ENCODE peak calls at places on chromosomes 4 and X, in four cellular contexts. E is breast epithelium, T is prostate gland, B is heart left ventricle. P is an unnamed sample.

GRCh38 chrX:41922125-41922521 is 1.2 kb downstream of the CASK start:
- DNase-seq in E (no peak), T (peak; percentile 3), B (no peak), P (no peak)

GRCh38 chr4:113845138-113845537 is 83.6 kb upstream of the CAMK2D start:
- DNase-seq in T (no peak), E (no peak), B (no peak), P (no peak)

GRCh38 chr4:54941994-54942552 is 183.3 kb downstream of the KDR start:
- DNase-seq in T (no peak), B (peak; percentile 51), E (no peak), P (no peak)

GRCh38 chrX:10634681-10635161 is 14.3 kb upstream of the MID1 start:
- DNase-seq in E (no peak), T (no peak), B (no peak), P (no peak)

GRCh38 chrX:23737413-23737812 is 5.7 kb downstream of the ACOT9 start:
- DNase-seq in T (no peak), B (no peak), E (no peak), P (no peak)

GRCh38 chrX:103488332-103488731 is 31.0 kb downstream of the RAB40A start:
- DNase-seq in E (no peak), B (no peak), T (no peak), P (no peak)

GRCh38 chrX:2345562-2345961 is 155.2 kb downstream of the DHRSX start:
- DNase-seq in T (no peak), B (no peak), E (no peak), P (no peak)

GRCh38 chrX:12946838-12947544 is 27.9 kb upstream of the TMSB4X start:
- DNase-seq in B (peak; percentile 60), T (peak; percentile 42), E (peak; percentile 53), P (peak; percentile 97)

GRCh38 chr4:42555828-42556227 is 101.1 kb downstream of the ATP8A1 start:
- DNase-seq in E (no peak), B (no peak), T (no peak), P (no peak)

GRCh38 chr4:116055857-116056827 is 942.7 kb upstream of the NDST4 start:
- DNase-seq in B (no peak), T (no peak), E (no peak), P (no peak)

GRCh38 chr4:102503831-102504786 is 3.0 kb downstream of the NFKB1 start:
- DNase-seq in T (no peak), E (no peak), B (no peak), P (no peak)

GRCh38 chr4:127145001-127145400 is 487.8 kb upstream of the INTU start:
- DNase-seq in T (no peak), B (no peak), E (no peak), P (no peak)

GRCh38 chr4:87078987-87079469 is 141.4 kb downstream of the KLHL8 start:
- DNase-seq in B (no peak), T (peak; percentile 66), E (no peak), P (no peak)

GRCh38 chr4:141458501-141458900 is 177.9 kb upstream of the IL15 start:
- DNase-seq in T (no peak), B (no peak), E (no peak), P (no peak)

GRCh38 chrX:10922158-10922557 is 189.0 kb upstream of the HCCS start:
- DNase-seq in B (no peak), E (no peak), T (no peak), P (no peak)

GRCh38 chr4:37748546-37748945 is 62.4 kb upstream of the RELL1 start:
- DNase-seq in B (no peak), E (no peak), T (no peak), P (no peak)

GRCh38 chrX:65591206-65591605 is 56.6 kb upstream of the LAS1L start:
- DNase-seq in T (no peak), E (no peak), B (no peak), P (no peak)

GRCh38 chr4:187633245-187633644 is 362.3 kb upstream of the ZFP42 start:
- DNase-seq in E (no peak), B (no peak), T (no peak), P (no peak)

GRCh38 chrX:107571296-107571998 is 56.9 kb upstream of the PRPS1 start:
- DNase-seq in E (no peak), B (no peak), T (no peak), P (no peak)

GRCh38 chr4:108851346-108851745 is 88.5 kb upstream of the ETNPPL start:
- DNase-seq in B (no peak), T (no peak), E (no peak), P (no peak)

GRCh38 chr4:48912349-48912748 is 5.8 kb upstream of the OCIAD2 start:
- DNase-seq in B (no peak), E (no peak), T (no peak), P (no peak)

GRCh38 chr4:169619518-169619957 is 840 bp upstream of the CLCN3 start:
- DNase-seq in E (peak; percentile 68), T (peak; percentile 72), B (peak; percentile 35), P (peak; percentile 80)

GRCh38 chrX:74923942-74924448 is 1.3 kb downstream of the NEXMIF start:
- DNase-seq in T (peak; percentile 4), B (peak; percentile 4), E (no peak), P (no peak)

GRCh38 chr4:183185018-183185417 is 86.0 kb downstream of the WWC2 start:
- DNase-seq in E (no peak), B (no peak), T (no peak), P (no peak)

GRCh38 chr4:103478210-103478609 is 241.6 kb downstream of the TACR3 start:
- DNase-seq in E (no peak), B (no peak), T (no peak), P (no peak)

GRCh38 chr4:13542577-13543042 is 1.7 kb downstream of the NKX3-2 start:
- DNase-seq in T (no peak), B (no peak), E (no peak), P (peak; percentile 64)

GRCh38 chrX:26071618-26072017 is 66.5 kb upstream of the MAGEB18 start:
- DNase-seq in E (no peak), T (no peak), B (no peak), P (no peak)

GRCh38 chr4:16667464-16667863 is 231.0 kb downstream of the LDB2 start:
- DNase-seq in B (no peak), E (no peak), T (no peak), P (no peak)

GRCh38 chrX:85024044-85024443 is 20.4 kb downstream of the APOOL start:
- DNase-seq in B (no peak), E (no peak), T (no peak), P (no peak)

GRCh38 chr4:102600689-102601088 is 99.5 kb downstream of the NFKB1 start:
- DNase-seq in B (no peak), E (no peak), T (no peak), P (no peak)

GRCh38 chrX:79065696-79066095 is 78.8 kb upstream of the GPR174 start:
- DNase-seq in T (no peak), B (no peak), E (no peak), P (no peak)

GRCh38 chr4:2058264-2059033 is 678 bp upstream of the NAT8L start:
- DNase-seq in B (no peak), T (no peak), E (no peak), P (peak; percentile 71)

GRCh38 chr4:74374561-74375327 is 9.8 kb downstream of the EREG start:
- DNase-seq in B (no peak), E (peak; percentile 56), T (no peak), P (no peak)

GRCh38 chrX:22589845-22590244 is 317.1 kb downstream of the CBLL2 start:
- DNase-seq in T (no peak), B (no peak), E (no peak), P (no peak)

GRCh38 chr4:96315815-96316214 is 475.9 kb downstream of the PDHA2 start:
- DNase-seq in E (no peak), T (no peak), B (no peak), P (no peak)

GRCh38 chr4:161799687-161800086 is 364.1 kb downstream of the FSTL5 start:
- DNase-seq in E (no peak), B (no peak), T (no peak), P (no peak)

GRCh38 chrX:99914676-99915075 is 495.4 kb downstream of the PCDH19 start:
- DNase-seq in T (no peak), B (no peak), E (no peak), P (no peak)

DNA sequence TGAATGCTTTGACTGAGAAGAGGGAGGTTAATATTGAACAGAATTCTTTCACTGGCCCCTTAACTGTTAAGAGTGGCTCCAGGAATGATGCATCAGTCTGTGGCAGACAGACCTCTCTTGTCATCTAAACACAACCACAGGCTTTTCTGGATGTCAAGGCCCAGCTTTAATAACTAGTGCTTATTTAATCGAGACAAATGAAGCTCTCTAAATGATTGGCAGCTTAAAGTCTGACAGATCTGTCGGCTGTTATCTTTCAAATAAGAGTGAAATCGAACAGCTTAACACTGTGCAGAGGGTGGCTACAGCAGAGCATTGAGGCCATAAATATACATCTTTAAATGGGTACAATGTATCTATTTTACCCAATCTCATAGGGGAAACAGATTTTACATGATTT is 500.8 kb upstream of the PABPC4L start:
- DNase-seq in B (no peak), T (no peak), E (no peak), P (no peak)
- H3K27ac ChIP-seq in B (no peak overlapping the region), T (no peak overlapping the region), E (no peak overlapping the region), P (no peak overlapping the region)

GRCh38 chrX:136195247-136195646 is 47.9 kb downstream of the FHL1 start:
- DNase-seq in T (no peak), E (no peak), B (no peak), P (no peak)
- H3K4me1 ChIP-seq in T (no peaks in the 10 kb centered on the region), E (no peaks in the 10 kb centered on the region), B (peaks cover 33% of the 10 kb centered on the region), P (no peaks in the 10 kb centered on the region)

GRCh38 chrX:21479695-21480280 is 105.6 kb downstream of the CNKSR2 start:
- DNase-seq in B (no peak), T (no peak), E (no peak), P (peak; percentile 48)
- TF ChIP-seq CTCF in B (peak; percentile 57), T (peak; percentile 44), E (no peak), P (peak; percentile 88)

GRCh38 chrX:1106478-1107210 is 105.8 kb downstream of the CRLF2 start:
- DNase-seq in B (no peak), T (no peak), E (no peak), P (peak; percentile 61)
- H3K27ac ChIP-seq in B (no peak overlapping the region), T (no peak overlapping the region), E (no peak overlapping the region), P (no peak overlapping the region)

DNA sequence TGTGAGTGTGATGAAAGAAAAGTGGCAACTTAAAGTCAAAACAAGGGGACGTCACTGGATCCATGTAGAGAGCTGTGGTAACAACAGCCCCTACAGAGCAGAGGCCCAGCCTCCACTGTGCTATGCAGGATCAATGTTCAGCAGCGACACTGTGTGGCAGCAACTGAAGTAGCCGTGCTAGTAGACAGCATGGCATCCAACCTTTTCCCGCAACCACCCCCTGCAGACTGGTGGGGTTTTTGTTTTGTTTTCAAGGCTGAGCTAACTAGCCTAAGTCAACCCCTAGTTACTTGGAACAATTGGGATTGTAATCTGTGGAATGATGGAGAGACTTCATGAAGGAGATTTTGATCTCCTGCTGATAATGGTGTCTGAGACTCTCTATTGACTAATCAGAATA is 44.4 kb upstream of the PPARGC1A start:
- DNase-seq in T (no peak), E (no peak), B (no peak), P (peak; percentile 89)
- H3K4me1 ChIP-seq in T (no peaks in the 10 kb centered on the region), E (peaks cover 8% of the 10 kb centered on the region), B (peaks cover 5% of the 10 kb centered on the region), P (peaks cover 12% of the 10 kb centered on the region)

P was measured in endodermal cell.